ENCODE peak calls at places on chromosomes 4 and X, in nine cellular contexts. One of them, this sample, is unnamed.

GRCh38 chr4:109441858-109442480 is 8.4 kb downstream of the SEC24B start:
- DNase-seq in Peyer's patch: no peak
- DNase-seq in lower leg skin: no peak
- DNase-seq in right lobe of liver: no peak
- DNase-seq in uterus: no peak
- DNase-seq in A549: no peak
- DNase-seq in IMR-90: peak
- DNase-seq in esophagus squamous epithelium: no peak
- DNase-seq in ovary: no peak
- DNase-seq in this sample: no peak

GRCh38 chr4:164359881-164360280 is 394.1 kb upstream of the SMIM31 start:
- DNase-seq in ovary: no peak
- DNase-seq in esophagus squamous epithelium: no peak
- DNase-seq in A549: no peak
- DNase-seq in lower leg skin: no peak
- DNase-seq in uterus: no peak
- DNase-seq in right lobe of liver: no peak
- DNase-seq in Peyer's patch: no peak
- DNase-seq in IMR-90: no peak
- DNase-seq in this sample: no peak

GRCh38 chrX:134949271-134949670 is 41.5 kb upstream of the SMIM10 start:
- DNase-seq in right lobe of liver: no peak
- DNase-seq in uterus: no peak
- DNase-seq in esophagus squamous epithelium: no peak
- DNase-seq in ovary: no peak
- DNase-seq in lower leg skin: no peak
- DNase-seq in IMR-90: peak
- DNase-seq in A549: peak
- DNase-seq in Peyer's patch: no peak
- DNase-seq in this sample: no peak

GRCh38 chrX:2672084-2672483 is 19.0 kb upstream of the CD99 start:
- DNase-seq in A549: no peak
- DNase-seq in lower leg skin: no peak
- DNase-seq in uterus: no peak
- DNase-seq in right lobe of liver: no peak
- DNase-seq in IMR-90: no peak
- DNase-seq in Peyer's patch: no peak
- DNase-seq in esophagus squamous epithelium: no peak
- DNase-seq in ovary: no peak
- DNase-seq in this sample: no peak

GRCh38 chrX:37785569-37785968 is 5.7 kb downstream of the CYBB start:
- DNase-seq in right lobe of liver: no peak
- DNase-seq in Peyer's patch: no peak
- DNase-seq in lower leg skin: no peak
- DNase-seq in uterus: no peak
- DNase-seq in esophagus squamous epithelium: no peak
- DNase-seq in IMR-90: no peak
- DNase-seq in A549: no peak
- DNase-seq in ovary: no peak
- DNase-seq in this sample: no peak

GRCh38 chr4:75235359-75235951 is 278.7 kb downstream of the RCHY1 start:
- DNase-seq in ovary: no peak
- DNase-seq in IMR-90: no peak
- DNase-seq in uterus: no peak
- DNase-seq in esophagus squamous epithelium: no peak
- DNase-seq in lower leg skin: no peak
- DNase-seq in right lobe of liver: no peak
- DNase-seq in Peyer's patch: no peak
- DNase-seq in A549: no peak
- DNase-seq in this sample: no peak

GRCh38 chrX:19649227-19650009 is 134.1 kb upstream of the MAP3K15 start:
- DNase-seq in IMR-90: peak
- DNase-seq in Peyer's patch: no peak
- DNase-seq in uterus: no peak
- DNase-seq in right lobe of liver: no peak
- DNase-seq in lower leg skin: no peak
- DNase-seq in A549: no peak
- DNase-seq in ovary: no peak
- DNase-seq in esophagus squamous epithelium: no peak
- DNase-seq in this sample: no peak

GRCh38 chr4:123408471-123409084 is 12.0 kb downstream of the SPRY1 start:
- DNase-seq in A549: no peak
- DNase-seq in right lobe of liver: no peak
- DNase-seq in ovary: no peak
- DNase-seq in lower leg skin: no peak
- DNase-seq in esophagus squamous epithelium: no peak
- DNase-seq in Peyer's patch: no peak
- DNase-seq in IMR-90: no peak
- DNase-seq in uterus: no peak
- DNase-seq in this sample: no peak

GRCh38 chr4:108592674-108592986 is 27.7 kb upstream of the RPL34 start:
- DNase-seq in uterus: no peak
- DNase-seq in right lobe of liver: no peak
- DNase-seq in Peyer's patch: no peak
- DNase-seq in ovary: no peak
- DNase-seq in lower leg skin: no peak
- DNase-seq in IMR-90: no peak
- DNase-seq in esophagus squamous epithelium: no peak
- DNase-seq in A549: no peak
- DNase-seq in this sample: no peak

GRCh38 chrX:68307767-68308166 is 125.5 kb downstream of the OPHN1 start:
- DNase-seq in right lobe of liver: no peak
- DNase-seq in lower leg skin: no peak
- DNase-seq in esophagus squamous epithelium: no peak
- DNase-seq in Peyer's patch: no peak
- DNase-seq in IMR-90: peak
- DNase-seq in ovary: no peak
- DNase-seq in A549: no peak
- DNase-seq in uterus: no peak
- DNase-seq in this sample: no peak

GRCh38 chr4:184596617-184597185 is 52.5 kb downstream of the CASP3 start:
- DNase-seq in esophagus squamous epithelium: no peak
- DNase-seq in IMR-90: no peak
- DNase-seq in A549: no peak
- DNase-seq in uterus: no peak
- DNase-seq in lower leg skin: no peak
- DNase-seq in Peyer's patch: no peak
- DNase-seq in right lobe of liver: no peak
- DNase-seq in ovary: no peak
- DNase-seq in this sample: no peak

GRCh38 chr4:76199664-76200211 is 13.9 kb downstream of the SCARB2 start:
- DNase-seq in right lobe of liver: no peak
- DNase-seq in IMR-90: peak
- DNase-seq in A549: no peak
- DNase-seq in uterus: no peak
- DNase-seq in esophagus squamous epithelium: no peak
- DNase-seq in Peyer's patch: peak
- DNase-seq in ovary: no peak
- DNase-seq in lower leg skin: no peak
- DNase-seq in this sample: no peak

DNA sequence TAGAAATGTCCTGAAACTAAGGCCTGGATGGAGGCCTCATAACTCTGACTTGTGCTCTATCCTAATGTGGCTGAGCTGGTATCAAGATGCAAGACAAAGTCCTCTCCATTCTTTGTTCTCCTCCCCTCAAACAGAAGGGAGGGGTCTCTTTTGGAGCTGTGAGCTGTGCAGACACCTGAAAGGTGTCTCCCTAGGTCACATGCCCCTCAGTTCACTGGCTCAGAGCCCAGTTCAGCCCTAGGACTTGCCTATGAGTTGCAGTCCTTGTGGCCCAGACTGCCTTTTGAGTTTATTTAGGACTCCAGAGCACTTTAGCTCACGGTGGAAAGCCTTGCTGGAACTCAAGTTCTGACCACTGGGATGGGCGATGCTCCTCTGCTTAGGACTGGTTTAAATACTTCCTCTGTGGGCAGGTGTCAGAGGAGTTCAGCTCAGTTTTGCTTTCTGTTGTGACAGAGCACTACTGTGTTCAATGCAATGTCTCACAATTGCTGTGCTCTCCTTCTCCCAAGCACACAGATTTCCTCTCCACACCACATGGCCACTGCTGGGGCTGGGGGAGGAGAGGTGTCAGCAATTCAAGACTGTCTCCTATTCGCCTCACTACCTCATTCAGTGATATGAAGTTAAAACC is 84.8 kb upstream of the ZNF827 start:
- DNase-seq in right lobe of liver: no peak
- DNase-seq in A549: no peak
- DNase-seq in uterus: no peak
- DNase-seq in Peyer's patch: no peak
- DNase-seq in IMR-90: no peak
- DNase-seq in esophagus squamous epithelium: no peak
- DNase-seq in ovary: no peak
- DNase-seq in lower leg skin: no peak
- DNase-seq in this sample: no peak
- TF ChIP-seq POLR2A in right lobe of liver: no peak
- TF ChIP-seq POLR2A in A549: no peak
- TF ChIP-seq POLR2A in uterus: no peak
- TF ChIP-seq POLR2A in Peyer's patch: no peak
- TF ChIP-seq POLR2A in IMR-90: no peak
- TF ChIP-seq POLR2A in esophagus squamous epithelium: no peak
- TF ChIP-seq POLR2A in ovary: no peak
- TF ChIP-seq POLR2A in lower leg skin: no peak
- TF ChIP-seq POLR2A in this sample: no peak

DNA sequence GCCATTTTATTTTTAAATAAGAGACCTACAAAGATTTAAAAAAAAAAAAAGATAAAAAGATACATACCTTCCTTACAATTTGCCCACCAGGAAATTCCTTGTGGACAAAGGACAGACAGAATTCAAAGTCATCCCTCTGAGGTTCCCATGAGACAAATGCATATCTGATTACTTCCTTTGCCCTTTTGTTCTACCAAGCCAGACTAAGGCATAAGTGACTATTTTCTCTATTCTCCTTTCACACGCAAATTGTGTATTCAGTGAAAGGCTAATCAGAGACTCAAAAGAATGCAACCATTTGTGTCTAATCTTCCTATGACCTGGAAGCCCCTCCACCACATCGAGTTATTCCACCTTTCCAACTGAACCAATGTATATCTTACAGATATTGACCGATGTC is 691.7 kb downstream of the FAM133A start:
- DNase-seq in lower leg skin: no peak
- DNase-seq in uterus: no peak
- DNase-seq in Peyer's patch: no peak
- DNase-seq in right lobe of liver: no peak
- DNase-seq in A549: no peak
- DNase-seq in ovary: no peak
- DNase-seq in esophagus squamous epithelium: no peak
- DNase-seq in IMR-90: no peak
- DNase-seq in this sample: no peak
- TF ChIP-seq POLR2A in lower leg skin: no peak
- TF ChIP-seq POLR2A in uterus: no peak
- TF ChIP-seq POLR2A in Peyer's patch: no peak
- TF ChIP-seq POLR2A in right lobe of liver: no peak
- TF ChIP-seq POLR2A in A549: no peak
- TF ChIP-seq POLR2A in ovary: no peak
- TF ChIP-seq POLR2A in esophagus squamous epithelium: no peak
- TF ChIP-seq POLR2A in IMR-90: no peak
- TF ChIP-seq POLR2A in this sample: no peak

DNA sequence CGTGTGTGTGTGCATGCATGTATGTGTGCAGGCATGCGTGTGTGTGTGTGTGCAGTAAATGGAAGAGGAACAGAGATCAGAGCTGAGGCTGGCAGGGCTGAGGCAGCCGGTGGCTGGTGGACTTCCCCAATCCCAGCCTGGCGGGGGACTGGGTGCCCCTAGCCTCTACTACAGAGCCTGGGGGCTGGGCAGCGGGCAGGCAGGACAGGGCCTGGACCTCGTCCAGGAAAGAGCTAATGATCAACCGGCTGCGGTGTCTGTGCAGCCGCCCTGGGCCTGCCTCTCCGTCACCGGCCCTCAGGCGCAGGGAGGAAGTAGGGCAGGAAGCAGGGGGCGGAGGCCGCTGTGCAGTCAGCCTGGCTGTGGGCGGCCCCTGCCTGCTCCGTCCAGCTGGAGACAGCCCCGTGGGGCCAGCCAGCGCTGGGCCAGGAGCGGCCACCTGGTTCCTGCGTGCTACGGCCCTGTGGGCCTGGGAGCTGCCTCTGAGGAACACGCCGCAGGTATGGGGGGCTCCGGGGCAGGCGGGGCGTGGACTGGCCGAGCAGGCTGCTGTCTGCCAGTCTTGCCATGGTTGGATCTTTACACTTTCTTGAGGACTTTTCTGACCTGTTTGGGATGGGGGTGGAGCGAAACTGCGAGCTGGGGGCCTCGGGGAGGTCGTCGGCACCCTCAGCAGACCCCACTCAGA is at the start of gene SH3TC1:
- DNase-seq in right lobe of liver: peak
- DNase-seq in ovary: peak
- DNase-seq in lower leg skin: peak
- DNase-seq in uterus: peak
- DNase-seq in A549: peak
- DNase-seq in Peyer's patch: peak
- DNase-seq in esophagus squamous epithelium: peak
- DNase-seq in IMR-90: peak
- DNase-seq in this sample: no peak
- TF ChIP-seq POLR2A in right lobe of liver: peak
- TF ChIP-seq POLR2A in ovary: no peak
- TF ChIP-seq POLR2A in lower leg skin: no peak
- TF ChIP-seq POLR2A in uterus: peak
- TF ChIP-seq POLR2A in A549: no peak
- TF ChIP-seq POLR2A in Peyer's patch: peak
- TF ChIP-seq POLR2A in esophagus squamous epithelium: no peak
- TF ChIP-seq POLR2A in IMR-90: no peak
- TF ChIP-seq POLR2A in this sample: no peak

GRCh38 chrX:38806054-38806389 is 4.8 kb downstream of the MID1IP1 start:
- DNase-seq in right lobe of liver: no peak
- DNase-seq in Peyer's patch: no peak
- DNase-seq in ovary: no peak
- DNase-seq in esophagus squamous epithelium: no peak
- DNase-seq in A549: peak
- DNase-seq in IMR-90: no peak
- DNase-seq in lower leg skin: no peak
- DNase-seq in uterus: no peak
- DNase-seq in this sample: peak

GRCh38 chrX:38807873-38808272 is 6.6 kb downstream of the MID1IP1 start:
- DNase-seq in right lobe of liver: no peak
- DNase-seq in ovary: no peak
- DNase-seq in Peyer's patch: no peak
- DNase-seq in esophagus squamous epithelium: no peak
- DNase-seq in lower leg skin: no peak
- DNase-seq in uterus: no peak
- DNase-seq in IMR-90: no peak
- DNase-seq in A549: no peak
- DNase-seq in this sample: peak

GRCh38 chrX:38805294-38806053 is 4.2 kb downstream of the MID1IP1 start:
- DNase-seq in IMR-90: peak
- DNase-seq in Peyer's patch: peak
- DNase-seq in lower leg skin: peak
- DNase-seq in ovary: peak
- DNase-seq in esophagus squamous epithelium: no peak
- DNase-seq in uterus: peak
- DNase-seq in A549: peak
- DNase-seq in right lobe of liver: peak
- DNase-seq in this sample: peak

GRCh38 chrX:38804481-38805293 is 3.4 kb downstream of the MID1IP1 start:
- DNase-seq in IMR-90: no peak
- DNase-seq in uterus: peak
- DNase-seq in ovary: peak
- DNase-seq in esophagus squamous epithelium: no peak
- DNase-seq in A549: peak
- DNase-seq in lower leg skin: peak
- DNase-seq in Peyer's patch: peak
- DNase-seq in right lobe of liver: peak
- DNase-seq in this sample: peak

GRCh38 chrX:38806875-38807601 is 5.8 kb downstream of the MID1IP1 start:
- DNase-seq in lower leg skin: no peak
- DNase-seq in uterus: no peak
- DNase-seq in ovary: no peak
- DNase-seq in right lobe of liver: no peak
- DNase-seq in IMR-90: no peak
- DNase-seq in A549: no peak
- DNase-seq in Peyer's patch: no peak
- DNase-seq in esophagus squamous epithelium: no peak
- DNase-seq in this sample: peak
- TF ChIP-seq POLR2A in lower leg skin: no peak
- TF ChIP-seq POLR2A in uterus: no peak
- TF ChIP-seq POLR2A in ovary: no peak
- TF ChIP-seq POLR2A in right lobe of liver: no peak
- TF ChIP-seq POLR2A in IMR-90: no peak
- TF ChIP-seq POLR2A in A549: no peak
- TF ChIP-seq POLR2A in Peyer's patch: no peak
- TF ChIP-seq POLR2A in esophagus squamous epithelium: no peak
- TF ChIP-seq POLR2A in this sample: peak

This sample was measured in erythroblast.